ENCODE peak calls at places on chromosomes 5 and 9, in six cellular contexts. W, C, O, A, L and Y are unnamed samples.

GRCh38 chr5:178266581-178266980 is 34.0 kb upstream of the PHYKPL start:
- DNase-seq in O (no peak), C (no peak), W (no peak), A (no peak), L (no peak), Y (no peak)

GRCh38 chr5:101675510-101675909 is 620.6 kb downstream of the SLCO4C1 start:
- DNase-seq in L (no peak), A (no peak), W (no peak), C (no peak), O (no peak), Y (no peak)

GRCh38 chr5:62256161-62257017 is 49.6 kb upstream of the KIF2A start:
- DNase-seq in L (no peak), C (no peak), W (peak), A (no peak), O (no peak), Y (no peak)

GRCh38 chr5:90488791-90489190 is 14.1 kb downstream of the POLR3G start:
- DNase-seq in L (peak), O (no peak), C (peak), A (no peak), W (peak), Y (no peak)

GRCh38 chr5:107887587-107887986 is 216.8 kb upstream of the EFNA5 start:
- DNase-seq in O (no peak), A (no peak), W (peak), L (no peak), C (no peak), Y (no peak)

GRCh38 chr5:149141224-149141956 is at the start of gene ABLIM3:
- DNase-seq in L (peak), C (peak), A (peak), W (peak), O (peak), Y (no peak)

GRCh38 chr5:66554211-66554610 is 42.0 kb upstream of the MAST4 start:
- DNase-seq in W (no peak), O (no peak), L (no peak), C (no peak), A (no peak), Y (no peak)

GRCh38 chr9:110767559-110768063 is 99.0 kb downstream of the MUSK start:
- DNase-seq in O (no peak), A (no peak), L (peak), W (no peak), C (peak), Y (peak)

GRCh38 chr5:1515921-1516571 is 7.7 kb downstream of the LPCAT1 start:
- DNase-seq in C (no peak), A (peak), L (peak), W (no peak), O (peak), Y (no peak)

GRCh38 chr5:1152156-1152555 is 40.3 kb upstream of the SLC12A7 start:
- DNase-seq in W (no peak), A (no peak), O (peak), C (no peak), L (no peak), Y (no peak)

GRCh38 chr9:113446323-113446740 is 17.2 kb upstream of the RGS3 start:
- DNase-seq in A (peak), W (peak), L (peak), C (peak), O (no peak), Y (no peak)

GRCh38 chr9:95836072-95836471 is 39.4 kb upstream of the ERCC6L2 start:
- DNase-seq in C (peak), O (no peak), W (no peak), A (no peak), L (no peak), Y (no peak)

GRCh38 chr5:55469838-55470237 is 64.9 kb downstream of the PLPP1 start:
- DNase-seq in C (no peak), A (no peak), O (no peak), W (no peak), L (no peak), Y (no peak)

GRCh38 chr9:132350861-132351315 is 3.9 kb downstream of the SETX start:
- DNase-seq in O (no peak), W (peak), L (no peak), A (peak), C (peak), Y (no peak)

DNA sequence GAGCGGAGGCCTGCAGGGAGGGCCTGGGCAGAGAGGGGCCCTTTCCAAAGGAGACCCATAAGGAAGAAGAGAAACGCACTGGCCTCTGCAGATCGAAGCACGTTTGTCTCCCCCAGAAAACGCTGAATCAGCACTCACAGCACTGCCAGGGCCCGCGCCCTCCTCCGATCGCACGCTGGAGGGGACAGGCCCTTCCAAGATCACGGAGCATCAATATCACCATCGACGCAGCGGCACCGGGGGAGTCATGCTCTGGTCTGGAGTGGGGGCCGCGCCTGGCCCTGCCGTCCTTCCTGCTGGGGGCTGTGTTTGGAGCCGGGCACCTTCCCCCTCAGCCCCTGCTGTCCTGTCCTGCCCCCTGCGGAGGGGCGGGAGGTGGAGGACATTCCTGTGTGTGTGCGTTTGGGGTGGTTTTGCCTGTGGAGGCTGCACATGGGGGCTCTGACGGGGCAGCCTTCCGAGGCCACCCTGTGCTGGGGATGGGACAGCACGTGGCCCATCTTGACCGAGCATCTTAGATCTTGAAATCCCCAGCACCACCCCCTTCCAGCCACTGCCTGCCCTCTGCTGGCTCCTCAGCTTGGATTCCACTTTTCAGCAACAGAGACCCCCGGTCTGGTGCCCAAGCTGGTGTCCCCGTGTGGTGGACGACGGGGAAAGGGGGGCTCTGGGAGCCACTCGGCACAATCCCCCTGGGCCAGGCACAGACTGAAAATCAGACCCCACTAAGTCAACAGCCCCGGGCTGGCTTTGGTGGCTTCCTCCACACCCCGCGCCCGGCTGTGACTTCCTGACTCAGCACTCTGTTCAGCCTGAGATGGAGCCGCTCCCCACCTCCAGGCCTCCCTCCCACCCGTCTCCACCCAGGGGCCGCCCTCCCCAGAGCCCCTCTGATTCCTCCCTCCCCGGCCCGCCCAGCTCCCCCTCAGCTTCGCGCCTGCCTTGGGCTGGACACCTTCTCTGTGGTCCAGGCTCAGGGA is 8.3 kb downstream of the TMEM250 start:
- DNase-seq in O (peak), A (peak), C (peak), W (no peak), L (peak), Y (no peak)
- H3K4me3 ChIP-seq in O (peak), A (peak), C (peak), W (no peak), L (peak), Y (peak)

DNA sequence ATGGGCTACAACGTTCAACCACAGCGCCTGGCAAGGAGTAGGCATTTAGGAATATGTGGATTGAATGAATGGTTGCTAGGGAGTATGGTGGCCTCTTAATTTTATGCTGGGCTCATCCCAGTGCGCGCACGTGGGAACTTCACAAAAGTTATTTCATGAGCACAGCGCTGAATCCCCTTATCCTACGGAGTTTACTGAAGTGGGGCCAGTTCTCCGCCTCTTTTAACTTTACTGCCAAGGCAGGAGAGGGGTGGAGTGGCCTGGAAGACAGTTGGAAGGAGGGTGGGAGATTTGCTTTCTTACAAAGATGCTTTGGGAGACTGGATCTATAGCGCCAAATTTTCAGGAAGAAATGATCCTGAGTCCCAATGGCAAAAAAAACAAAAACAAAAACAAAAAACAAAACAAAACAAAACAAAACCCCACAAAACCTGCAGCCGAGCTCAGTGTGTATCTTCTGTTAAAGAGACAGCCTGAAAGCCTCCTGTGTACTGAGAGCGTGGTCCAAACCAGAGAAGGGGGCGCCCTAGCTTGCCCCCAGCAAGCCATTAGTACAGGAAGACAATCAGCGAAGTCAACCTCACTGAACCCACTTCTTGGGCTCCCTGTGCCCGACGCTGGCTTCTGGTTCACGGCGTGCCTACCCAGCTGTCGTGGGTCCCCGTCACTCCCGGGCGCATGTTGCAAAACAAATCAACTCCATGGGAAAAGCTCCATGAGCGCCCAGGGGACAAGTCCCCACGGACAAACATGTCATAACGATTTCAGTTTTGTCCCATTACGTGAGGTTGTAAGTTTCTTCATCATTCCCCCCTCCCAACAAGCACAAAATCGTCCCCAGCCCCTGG is 326.7 kb downstream of the SH3GL2 start:
- DNase-seq in W (no peak), O (no peak), C (no peak), A (no peak), L (no peak), Y (no peak)
- H3K4me3 ChIP-seq in W (no peak), O (no peak), C (no peak), A (peak), L (no peak), Y (no peak)

GRCh38 chr9:107290619-107291018 is 7.5 kb downstream of the RAD23B start:
- DNase-seq in L (no peak), C (no peak), O (no peak), A (no peak), W (no peak), Y (no peak)
- H3K4me3 ChIP-seq in L (no peak), C (no peak), O (no peak), A (no peak), W (no peak), Y (no peak)

DNA sequence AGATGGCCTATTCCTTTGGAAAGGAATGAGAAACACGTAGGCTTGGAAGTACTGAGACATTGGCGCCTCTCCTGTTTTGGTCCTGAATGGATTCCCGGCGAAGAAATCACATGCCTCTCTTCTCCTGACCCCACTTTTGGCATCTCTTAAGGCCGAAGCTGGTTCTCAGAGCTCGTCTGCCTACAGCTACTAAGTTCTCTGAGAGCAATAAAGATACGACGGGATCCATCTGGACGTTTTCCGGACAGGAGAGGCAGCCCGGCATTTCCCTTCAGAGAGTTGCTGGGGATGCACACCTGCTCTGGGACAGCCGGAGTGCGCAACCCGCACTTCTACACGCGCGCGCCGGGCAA is 336.8 kb upstream of the PUM3 start:
- DNase-seq in A (no peak), L (no peak), O (no peak), C (no peak), W (no peak), Y (no peak)
- H3K4me3 ChIP-seq in A (peak), L (peak), O (no peak), C (peak), W (no peak), Y (peak)

DNA sequence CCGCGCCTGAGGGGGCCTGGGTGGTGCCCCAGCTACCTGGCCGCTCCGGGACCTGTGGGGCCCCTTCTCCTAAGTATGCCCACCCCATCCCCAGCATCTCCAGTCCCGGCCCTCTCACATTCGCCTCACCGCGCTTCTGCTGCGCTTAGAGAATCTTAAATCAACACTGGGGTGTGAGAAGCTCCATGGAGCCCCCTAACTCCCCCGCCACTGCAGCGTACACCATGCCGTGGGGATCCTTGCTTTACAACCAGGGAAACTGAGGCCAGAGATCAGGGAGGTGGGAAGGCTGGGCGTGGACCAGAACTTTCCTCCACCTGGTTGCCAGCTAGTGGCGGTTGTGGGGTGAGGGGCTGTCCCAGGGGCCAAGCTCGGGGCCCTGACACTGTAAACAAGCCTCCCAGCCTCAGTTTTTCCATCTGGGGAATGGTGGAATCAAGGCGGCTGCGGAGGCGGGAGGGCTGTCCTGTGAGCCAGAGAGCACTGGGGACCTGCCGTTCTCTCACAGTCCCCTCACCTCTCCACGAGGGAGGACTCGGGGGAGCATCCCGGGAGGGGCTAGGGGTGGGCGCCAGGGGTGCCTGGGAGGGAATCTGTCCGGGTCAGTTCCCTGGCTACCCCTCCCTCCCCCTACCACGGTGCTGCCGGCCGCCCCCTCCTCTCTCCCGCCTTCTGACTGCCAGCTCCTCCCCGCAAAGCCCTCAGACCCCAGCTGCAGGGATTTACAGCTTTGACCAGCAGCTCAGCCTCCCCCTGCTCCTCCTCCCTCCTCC is 161.2 kb downstream of the C9orf50 start:
- DNase-seq in C (no peak), A (no peak), O (peak), W (no peak), L (no peak), Y (no peak)
- H3K4me3 ChIP-seq in C (no peak), A (no peak), O (no peak), W (no peak), L (no peak), Y (no peak)

GRCh38 chr9:125754096-125754495 is 6.9 kb downstream of the PBX3 start:
- DNase-seq in L (no peak), C (no peak), A (no peak), O (no peak), W (no peak), Y (no peak)

GRCh38 chr9:125749951-125750655 is 2.9 kb downstream of the PBX3 start:
- DNase-seq in C (no peak), A (peak), L (no peak), O (no peak), W (peak), Y (no peak)

GRCh38 chr9:125749287-125749935 is 2.2 kb downstream of the PBX3 start:
- DNase-seq in A (no peak), L (no peak), W (peak), O (no peak), C (no peak), Y (no peak)

GRCh38 chr9:125750656-125751035 is 3.5 kb downstream of the PBX3 start:
- DNase-seq in C (no peak), A (no peak), O (no peak), W (no peak), L (no peak), Y (no peak)

DNA sequence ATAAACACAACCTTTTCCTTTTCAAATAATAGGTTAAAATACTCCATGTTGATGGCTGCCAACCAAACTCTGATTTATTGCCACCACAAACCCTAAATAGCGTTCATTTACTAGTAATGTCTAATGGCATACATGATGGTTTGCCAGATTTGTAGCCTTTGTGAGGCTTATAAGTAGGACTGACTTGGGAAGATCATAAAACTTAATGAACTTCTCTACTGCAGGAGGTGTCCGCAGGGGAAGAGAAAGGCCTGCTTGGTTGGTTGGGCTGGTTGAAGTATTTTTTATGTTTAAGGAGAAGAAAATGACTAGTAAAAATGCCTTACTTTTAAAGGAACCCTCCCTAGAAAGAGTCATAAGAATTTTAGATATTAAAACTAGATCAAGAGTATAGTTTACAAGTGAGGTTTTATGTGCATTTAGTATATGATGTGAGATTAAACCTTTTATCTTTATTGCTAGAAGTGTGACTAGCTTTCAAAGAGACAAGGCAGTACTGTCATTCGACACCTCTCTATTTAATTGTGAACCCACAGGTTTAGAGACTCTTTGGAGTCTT is 5.0 kb downstream of the PBX3 start:
- DNase-seq in A (no peak), O (no peak), C (no peak), W (no peak), L (no peak), Y (no peak)
- H3K4me3 ChIP-seq in A (peak), O (no peak), C (no peak), W (no peak), L (no peak), Y (no peak)

DNA sequence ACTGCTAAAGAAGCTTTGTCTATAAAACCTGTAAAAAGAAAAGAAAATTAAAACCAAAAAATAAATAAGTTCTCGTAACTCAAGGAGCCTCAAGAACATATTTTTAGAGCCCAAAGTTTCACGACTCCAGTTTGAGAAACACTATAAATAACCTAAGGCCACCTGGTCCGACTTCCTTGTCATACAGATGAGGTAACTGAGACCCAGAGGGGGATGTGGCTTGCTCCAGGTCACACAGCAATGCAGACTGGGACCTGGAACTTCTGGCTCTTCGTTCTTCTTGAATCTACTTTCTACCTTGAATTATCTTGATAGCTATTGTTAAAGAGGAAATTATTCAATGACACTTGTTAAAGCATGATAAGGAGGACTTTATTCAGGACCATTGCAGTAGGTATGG is 514.8 kb downstream of the CDK5RAP2 start:
- DNase-seq in O (no peak), C (no peak), L (no peak), W (no peak), A (no peak), Y (no peak)
- H3K4me3 ChIP-seq in O (no peak), C (no peak), L (no peak), W (no peak), A (no peak), Y (no peak)

GRCh38 chr9:98995971-98996504 is 52.3 kb downstream of the COL15A1 start:
- DNase-seq in C (no peak), L (no peak), W (no peak), O (no peak), A (no peak), Y (no peak)

GRCh38 chr9:99000480-99001395 is 57.0 kb downstream of the COL15A1 start:
- DNase-seq in A (peak), O (no peak), W (peak), C (peak), L (peak), Y (peak)

GRCh38 chr9:98999152-98999525 is 55.4 kb downstream of the COL15A1 start:
- DNase-seq in C (no peak), L (no peak), W (no peak), A (no peak), O (no peak), Y (no peak)

GRCh38 chr9:98997580-98997979 is 53.9 kb downstream of the COL15A1 start:
- DNase-seq in L (peak), O (no peak), A (peak), W (no peak), C (peak), Y (peak)

DNA sequence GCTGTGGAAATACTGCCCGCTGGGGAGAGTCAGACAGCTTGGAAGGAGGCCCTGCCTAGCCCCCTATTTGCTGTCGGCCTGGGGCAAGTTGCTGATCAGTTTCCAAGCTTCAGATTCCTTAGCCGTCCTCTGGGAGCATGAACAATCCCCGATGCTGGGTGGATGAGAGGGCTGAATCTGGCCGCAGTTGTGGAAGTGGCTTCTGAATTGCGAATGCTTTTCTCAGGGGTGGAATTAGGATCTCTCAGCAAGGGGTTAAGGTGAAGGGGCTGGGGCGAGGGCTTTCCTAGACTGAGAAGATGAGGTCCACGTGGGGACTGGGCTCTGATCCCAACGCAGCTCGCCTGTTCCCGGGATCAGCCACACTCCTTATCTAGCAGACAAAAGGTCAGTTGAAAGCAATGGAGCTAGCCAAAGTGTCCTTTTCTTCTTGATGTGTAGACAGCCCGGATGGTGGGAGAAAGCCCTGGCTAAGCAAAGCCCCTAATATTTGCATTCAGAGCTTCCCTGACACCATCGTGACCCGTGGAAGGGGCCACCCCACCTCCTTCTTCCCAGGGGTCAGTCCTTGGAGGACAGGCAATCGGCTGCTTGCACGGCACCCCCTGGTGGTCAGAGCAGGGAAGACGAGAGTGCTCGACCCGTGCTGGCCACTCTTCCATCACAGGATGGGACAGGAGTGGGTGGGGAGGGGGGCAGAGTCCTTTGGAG is 54.9 kb downstream of the COL15A1 start:
- DNase-seq in C (peak), L (peak), O (peak), W (peak), A (peak), Y (peak)
- H3K4me3 ChIP-seq in C (peak), L (no peak), O (no peak), W (no peak), A (peak), Y (no peak)